ENCODE peak calls at places on chromosome 14, in five cellular contexts. One of them, this sample, is unnamed. For H3K36me3, the result is how much of the 10 kb centered on the place peaks cover.

GRCh38 chr14:102487204-102487577 is 22.4 kb downstream of the ANKRD9 start:
- DNase-seq in kidney: no peak
- DNase-seq in adrenal gland: no peak
- DNase-seq in ovary: no peak
- DNase-seq in Panc1: no peak
- DNase-seq in this sample: no peak

GRCh38 chr14:32509632-32510187 is 180.6 kb downstream of the AKAP6 start:
- DNase-seq in kidney: peak
- DNase-seq in adrenal gland: peak
- DNase-seq in ovary: peak
- DNase-seq in Panc1: no peak
- DNase-seq in this sample: peak

GRCh38 chr14:65041434-65041915 is 54.8 kb downstream of the FNTB start:
- DNase-seq in kidney: no peak
- DNase-seq in adrenal gland: no peak
- DNase-seq in ovary: no peak
- DNase-seq in Panc1: no peak
- DNase-seq in this sample: no peak

GRCh38 chr14:71932229-71932951 is at the start of gene RGS6:
- DNase-seq in kidney: no peak
- DNase-seq in adrenal gland: no peak
- DNase-seq in ovary: no peak
- DNase-seq in Panc1: no peak
- DNase-seq in this sample: peak

GRCh38 chr14:70257526-70257925 is 68.8 kb upstream of the SLC8A3 start:
- DNase-seq in kidney: no peak
- DNase-seq in adrenal gland: no peak
- DNase-seq in ovary: no peak
- DNase-seq in Panc1: peak
- DNase-seq in this sample: no peak

GRCh38 chr14:95244587-95244986 is 75.1 kb downstream of the CLMN start:
- DNase-seq in kidney: no peak
- DNase-seq in adrenal gland: no peak
- DNase-seq in ovary: no peak
- DNase-seq in Panc1: no peak
- DNase-seq in this sample: no peak

GRCh38 chr14:50964683-50965390 is 20.6 kb upstream of the PYGL start:
- DNase-seq in kidney: no peak
- DNase-seq in adrenal gland: peak
- DNase-seq in ovary: peak
- DNase-seq in Panc1: peak
- DNase-seq in this sample: peak

GRCh38 chr14:98082833-98083232 is 1189.2 kb downstream of the BCL11B start:
- DNase-seq in kidney: no peak
- DNase-seq in adrenal gland: no peak
- DNase-seq in ovary: no peak
- DNase-seq in Panc1: no peak
- DNase-seq in this sample: no peak

GRCh38 chr14:43140453-43140852 is 1366.6 kb downstream of the FSCB start:
- DNase-seq in kidney: no peak
- DNase-seq in adrenal gland: no peak
- DNase-seq in ovary: no peak
- DNase-seq in Panc1: no peak
- DNase-seq in this sample: no peak

GRCh38 chr14:99936738-99937474 is 128.3 kb upstream of the EVL start:
- DNase-seq in kidney: no peak
- DNase-seq in adrenal gland: no peak
- DNase-seq in ovary: no peak
- DNase-seq in Panc1: no peak
- DNase-seq in this sample: no peak

GRCh38 chr14:33839193-33840076 is 111.4 kb downstream of the EGLN3 start:
- DNase-seq in kidney: no peak
- DNase-seq in adrenal gland: peak
- DNase-seq in ovary: peak
- DNase-seq in Panc1: peak
- DNase-seq in this sample: peak

GRCh38 chr14:71122866-71123565 is 215.8 kb downstream of the PCNX1 start:
- DNase-seq in kidney: no peak
- DNase-seq in adrenal gland: no peak
- DNase-seq in ovary: no peak
- DNase-seq in Panc1: no peak
- DNase-seq in this sample: no peak

GRCh38 chr14:68705741-68706283 is 87.1 kb downstream of the ZFP36L1 start:
- DNase-seq in kidney: peak
- DNase-seq in adrenal gland: peak
- DNase-seq in ovary: peak
- DNase-seq in Panc1: no peak
- DNase-seq in this sample: no peak

GRCh38 chr14:22099942-22100763 is 426.5 kb upstream of the OR4E1 start:
- DNase-seq in kidney: peak
- DNase-seq in adrenal gland: peak
- DNase-seq in ovary: peak
- DNase-seq in Panc1: peak
- DNase-seq in this sample: peak

GRCh38 chr14:32368107-32368506 is 39.0 kb downstream of the AKAP6 start:
- DNase-seq in kidney: no peak
- DNase-seq in adrenal gland: no peak
- DNase-seq in ovary: no peak
- DNase-seq in Panc1: no peak
- DNase-seq in this sample: no peak

GRCh38 chr14:66507181-66507721 is 696 bp upstream of the GPHN start:
- DNase-seq in kidney: no peak
- DNase-seq in adrenal gland: no peak
- DNase-seq in ovary: no peak
- DNase-seq in Panc1: no peak
- DNase-seq in this sample: no peak

GRCh38 chr14:100282766-100283419 is 23.4 kb downstream of the SLC25A29 start:
- DNase-seq in kidney: no peak
- DNase-seq in adrenal gland: peak
- DNase-seq in ovary: no peak
- DNase-seq in Panc1: no peak
- DNase-seq in this sample: no peak

GRCh38 chr14:64632056-64632455 is 72.2 kb upstream of the PLEKHG3 start:
- DNase-seq in kidney: no peak
- DNase-seq in adrenal gland: peak
- DNase-seq in ovary: no peak
- DNase-seq in Panc1: no peak
- DNase-seq in this sample: no peak

GRCh38 chr14:55245657-55246268 is 25.5 kb upstream of the FBXO34 start:
- DNase-seq in kidney: no peak
- DNase-seq in adrenal gland: no peak
- DNase-seq in ovary: no peak
- DNase-seq in Panc1: peak
- DNase-seq in this sample: no peak

GRCh38 chr14:72883109-72883508 is 10.8 kb downstream of the DPF3 start:
- DNase-seq in kidney: no peak
- DNase-seq in adrenal gland: no peak
- DNase-seq in ovary: no peak
- DNase-seq in Panc1: no peak
- DNase-seq in this sample: no peak

GRCh38 chr14:70118064-70118463 is 70.7 kb downstream of the SLC8A3 start:
- DNase-seq in kidney: no peak
- DNase-seq in adrenal gland: no peak
- DNase-seq in ovary: no peak
- DNase-seq in Panc1: no peak
- DNase-seq in this sample: no peak

DNA sequence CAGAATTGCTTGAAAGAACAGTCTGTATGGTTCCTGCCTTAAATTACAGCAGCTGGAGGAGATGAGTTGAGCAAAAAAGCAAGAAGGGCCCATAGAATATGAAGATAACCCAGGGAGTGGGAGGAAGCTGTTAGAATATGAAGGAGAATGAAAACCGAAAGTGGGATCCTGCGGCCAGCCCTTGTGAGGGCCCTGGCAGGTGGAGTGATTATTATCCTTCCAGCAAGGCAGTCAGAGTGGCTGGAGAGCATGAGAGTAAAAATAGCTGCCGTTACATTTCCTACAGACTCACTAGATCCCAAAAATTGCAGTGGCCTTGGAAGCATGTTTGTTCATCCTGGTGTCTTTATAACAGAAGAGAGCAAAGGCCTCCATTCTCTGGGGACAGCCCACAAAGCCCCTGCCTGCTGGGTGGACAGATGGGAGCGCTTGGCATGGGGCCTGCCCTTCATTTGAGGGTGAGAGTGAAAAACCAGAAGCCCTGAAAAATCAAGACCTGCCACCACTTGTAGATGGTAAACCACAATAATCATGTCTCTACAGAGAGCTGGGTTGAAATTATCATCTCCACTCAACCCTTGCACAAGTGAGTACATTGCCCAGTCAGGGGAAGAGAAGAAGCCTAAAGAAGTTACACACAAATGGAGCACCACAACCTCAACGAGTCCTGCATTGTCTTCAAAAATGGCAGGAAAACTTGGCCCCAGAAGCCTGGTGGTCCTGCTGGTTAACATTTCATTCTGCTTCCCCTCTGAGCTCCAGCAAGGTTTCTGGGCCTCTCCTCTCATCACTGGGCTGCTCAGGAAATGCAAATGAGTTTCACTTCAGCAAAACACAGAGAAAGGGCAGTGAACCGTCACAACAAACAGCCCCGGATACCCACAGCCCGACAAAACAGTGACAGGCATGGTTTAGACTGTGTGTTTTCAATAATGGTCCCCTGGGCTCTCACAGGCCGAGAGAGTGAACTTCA is 20.5 kb downstream of the ZDHHC22 start:
- DNase-seq in kidney: no peak
- DNase-seq in adrenal gland: peak
- DNase-seq in ovary: no peak
- DNase-seq in Panc1: no peak
- DNase-seq in this sample: no peak
- H3K4me3 ChIP-seq in kidney: no peak
- H3K4me3 ChIP-seq in adrenal gland: no peak
- H3K4me3 ChIP-seq in ovary: no peak
- H3K4me3 ChIP-seq in Panc1: no peak
- H3K4me3 ChIP-seq in this sample: no peak

GRCh38 chr14:103690332-103690731 is 24.9 kb downstream of the XRCC3 start:
- DNase-seq in kidney: peak
- DNase-seq in adrenal gland: no peak
- DNase-seq in ovary: no peak
- DNase-seq in Panc1: no peak
- DNase-seq in this sample: no peak

GRCh38 chr14:103688906-103689902 is 26.0 kb downstream of the XRCC3 start:
- DNase-seq in kidney: peak
- DNase-seq in adrenal gland: peak
- DNase-seq in ovary: peak
- DNase-seq in Panc1: no peak
- DNase-seq in this sample: no peak

GRCh38 chr14:103686831-103687485 is 28.3 kb downstream of the XRCC3 start:
- DNase-seq in kidney: peak
- DNase-seq in adrenal gland: no peak
- DNase-seq in ovary: no peak
- DNase-seq in Panc1: no peak
- DNase-seq in this sample: no peak

GRCh38 chr14:103687712-103688111 is 27.5 kb downstream of the XRCC3 start:
- DNase-seq in kidney: no peak
- DNase-seq in adrenal gland: peak
- DNase-seq in ovary: no peak
- DNase-seq in Panc1: no peak
- DNase-seq in this sample: no peak

DNA sequence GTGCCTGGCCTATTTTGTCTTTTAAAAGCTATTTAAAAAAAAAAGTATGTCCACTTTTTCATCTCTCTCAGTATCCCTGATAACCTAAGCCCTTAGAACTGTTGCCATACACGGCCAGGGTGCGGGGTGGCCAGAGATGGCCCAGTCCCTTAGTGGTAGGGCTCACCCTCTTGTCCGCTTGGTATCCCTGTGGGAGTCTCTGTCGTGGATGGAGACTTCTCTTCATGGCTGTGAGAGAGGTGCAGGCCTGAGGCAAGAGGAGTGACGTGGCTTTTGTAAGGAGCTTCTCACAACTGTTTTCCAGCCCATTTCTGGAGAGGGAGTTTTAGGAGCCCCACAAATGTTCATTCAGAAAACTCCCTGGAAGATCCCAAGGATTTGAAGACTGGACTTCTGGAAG is 26.8 kb downstream of the XRCC3 start:
- DNase-seq in kidney: no peak
- DNase-seq in adrenal gland: no peak
- DNase-seq in ovary: no peak
- DNase-seq in Panc1: no peak
- DNase-seq in this sample: no peak
- H3K36me3 ChIP-seq in kidney: under half
- H3K36me3 ChIP-seq in adrenal gland: under half
- H3K36me3 ChIP-seq in ovary: under half
- H3K36me3 ChIP-seq in Panc1: under half
- H3K36me3 ChIP-seq in this sample: under half

GRCh38 chr14:101478796-101479410 is 82.4 kb upstream of the DIO3 start:
- DNase-seq in kidney: no peak
- DNase-seq in adrenal gland: peak
- DNase-seq in ovary: peak
- DNase-seq in Panc1: no peak
- DNase-seq in this sample: no peak

GRCh38 chr14:101481557-101481956 is 79.7 kb upstream of the DIO3 start:
- DNase-seq in kidney: peak
- DNase-seq in adrenal gland: peak
- DNase-seq in ovary: peak
- DNase-seq in Panc1: no peak
- DNase-seq in this sample: no peak

GRCh38 chr14:101482066-101482465 is 79.2 kb upstream of the DIO3 start:
- DNase-seq in kidney: peak
- DNase-seq in adrenal gland: no peak
- DNase-seq in ovary: no peak
- DNase-seq in Panc1: no peak
- DNase-seq in this sample: no peak

GRCh38 chr14:101480747-101481530 is 80.4 kb upstream of the DIO3 start:
- DNase-seq in kidney: no peak
- DNase-seq in adrenal gland: peak
- DNase-seq in ovary: peak
- DNase-seq in Panc1: peak
- DNase-seq in this sample: peak

DNA sequence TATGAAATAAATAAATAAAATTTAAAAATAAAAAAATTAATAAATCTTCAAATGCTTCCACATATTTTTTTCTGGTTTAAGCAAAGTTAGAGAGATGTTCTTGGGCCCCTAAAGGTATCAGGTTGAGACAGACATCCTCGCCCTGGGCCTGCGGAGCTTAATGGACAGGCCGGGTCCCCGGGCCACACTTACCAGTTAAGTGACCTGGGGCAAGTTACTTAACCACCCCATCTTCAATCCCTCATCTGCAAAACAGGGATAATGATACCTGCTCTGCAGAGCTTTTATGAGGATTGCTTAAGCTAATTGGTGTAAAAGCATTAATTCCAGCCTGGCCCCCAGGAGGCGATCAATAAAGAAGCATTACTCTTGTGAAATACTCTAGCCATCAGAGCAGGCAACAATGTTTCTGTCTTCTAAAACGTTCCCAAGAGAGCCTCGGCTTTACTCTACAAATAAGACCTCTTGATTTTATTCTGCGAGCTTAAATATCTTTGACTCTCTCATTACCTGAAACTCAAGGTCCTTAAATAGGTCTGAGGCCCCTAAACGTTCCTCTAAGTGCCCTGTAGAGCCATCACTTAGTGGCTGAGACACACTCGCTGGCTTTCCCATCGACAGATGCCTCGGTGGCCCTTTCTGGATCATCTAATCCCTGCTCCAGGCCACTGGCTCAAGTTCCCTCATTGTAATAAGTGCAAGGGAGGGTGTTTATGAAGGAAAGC is 81.1 kb upstream of the DIO3 start:
- DNase-seq in kidney: peak
- DNase-seq in adrenal gland: peak
- DNase-seq in ovary: peak
- DNase-seq in Panc1: no peak
- DNase-seq in this sample: no peak
- H3K4me3 ChIP-seq in kidney: no peak
- H3K4me3 ChIP-seq in adrenal gland: no peak
- H3K4me3 ChIP-seq in ovary: no peak
- H3K4me3 ChIP-seq in Panc1: no peak
- H3K4me3 ChIP-seq in this sample: no peak

GRCh38 chr14:75781096-75781495 is 120.0 kb downstream of the TTLL5 start:
- DNase-seq in kidney: no peak
- DNase-seq in adrenal gland: no peak
- DNase-seq in ovary: no peak
- DNase-seq in Panc1: no peak
- DNase-seq in this sample: no peak
- H3K36me3 ChIP-seq in kidney: under half
- H3K36me3 ChIP-seq in adrenal gland: under half
- H3K36me3 ChIP-seq in ovary: under half
- H3K36me3 ChIP-seq in Panc1: under half
- H3K36me3 ChIP-seq in this sample: under half

This sample was measured in MG63.